ENCODE peak calls at places on chromosomes 3 and 15, in seven cellular contexts. O, H, J, M, X, W and K are unnamed samples.

GRCh38 chr3:186589856-186590579 is 19.5 kb downstream of the DNAJB11 start:
- DNase-seq in O (no peak), J (peak), H (no peak), M (no peak), X (peak), W (no peak), K (peak)

GRCh38 chr3:12239301-12239700 is 49.6 kb upstream of the PPARG start:
- DNase-seq in J (no peak), X (peak), H (no peak), W (no peak), O (no peak), M (no peak), K (no peak)

GRCh38 chr15:27850050-27850449 is 249.1 kb downstream of the OCA2 start:
- DNase-seq in M (no peak), H (no peak), X (no peak), J (no peak), W (no peak), O (no peak), K (no peak)

GRCh38 chr15:99181544-99181943 is 67.8 kb downstream of the TTC23 start:
- DNase-seq in M (no peak), O (no peak), H (no peak), W (peak), X (no peak), J (peak), K (no peak)

GRCh38 chr3:66991478-66991877 is 6.6 kb upstream of the KBTBD8 start:
- DNase-seq in H (peak), O (no peak), J (peak), W (peak), M (peak), X (peak), K (no peak)

GRCh38 chr3:182248349-182248880 is 536.7 kb downstream of the SOX2 start:
- DNase-seq in W (no peak), J (no peak), H (no peak), O (no peak), M (no peak), X (no peak), K (peak)

GRCh38 chr3:59424268-59425010 is 374.6 kb upstream of the CFAP20DC start:
- DNase-seq in J (peak), H (peak), O (no peak), X (peak), M (no peak), W (peak), K (no peak)

GRCh38 chr3:72311425-72311824 is 526.5 kb upstream of the PROK2 start:
- DNase-seq in H (no peak), M (no peak), J (no peak), O (no peak), X (no peak), W (no peak), K (no peak)

GRCh38 chr3:111073186-111073585 is 1.6 kb downstream of the NECTIN3 start:
- DNase-seq in X (peak), J (no peak), H (no peak), O (no peak), W (no peak), M (no peak), K (no peak)

GRCh38 chr3:16866447-16867025 is 18.2 kb upstream of the PLCL2 start:
- DNase-seq in H (no peak), X (peak), J (no peak), W (peak), O (no peak), M (no peak), K (no peak)

GRCh38 chr3:184669578-184669977 is 42.3 kb downstream of the MAGEF1 start:
- DNase-seq in J (no peak), W (no peak), X (no peak), H (no peak), O (no peak), M (no peak), K (no peak)